ENCODE peak calls at places on chromosomes 1 and 21, in five cellular contexts. One of them, this sample, is unnamed.

GRCh38 chr1:44507490-44508396 is 102.7 kb downstream of the RNF220 start:
- DNase-seq in HCT116: no peak
- DNase-seq in dorsolateral prefrontal cortex: peak
- DNase-seq in foreskin fibroblast: no peak
- DNase-seq in WTC11: peak
- DNase-seq in this sample: no peak

GRCh38 chr1:8408151-8408839 is 90.4 kb downstream of the SLC45A1 start:
- DNase-seq in WTC11: no peak
- DNase-seq in foreskin fibroblast: peak
- DNase-seq in dorsolateral prefrontal cortex: no peak
- DNase-seq in HCT116: no peak
- DNase-seq in this sample: no peak

GRCh38 chr1:245621589-245621988 is 466.8 kb downstream of the KIF26B start:
- DNase-seq in foreskin fibroblast: no peak
- DNase-seq in WTC11: no peak
- DNase-seq in HCT116: no peak
- DNase-seq in dorsolateral prefrontal cortex: no peak
- DNase-seq in this sample: no peak

GRCh38 chr1:208029381-208030319 is 118.7 kb upstream of the CD34 start:
- DNase-seq in HCT116: no peak
- DNase-seq in foreskin fibroblast: peak
- DNase-seq in WTC11: no peak
- DNase-seq in dorsolateral prefrontal cortex: no peak
- DNase-seq in this sample: no peak

GRCh38 chr1:231487910-231488309 is 40.6 kb upstream of the TSNAX start:
- DNase-seq in foreskin fibroblast: no peak
- DNase-seq in WTC11: no peak
- DNase-seq in dorsolateral prefrontal cortex: no peak
- DNase-seq in HCT116: no peak
- DNase-seq in this sample: no peak

GRCh38 chr1:30600706-30601105 is 122.7 kb downstream of the MATN1 start:
- DNase-seq in foreskin fibroblast: no peak
- DNase-seq in WTC11: no peak
- DNase-seq in dorsolateral prefrontal cortex: no peak
- DNase-seq in HCT116: no peak
- DNase-seq in this sample: no peak

GRCh38 chr1:28613175-28613574 is 21.1 kb downstream of the RAB42 start:
- DNase-seq in dorsolateral prefrontal cortex: no peak
- DNase-seq in WTC11: no peak
- DNase-seq in HCT116: no peak
- DNase-seq in foreskin fibroblast: no peak
- DNase-seq in this sample: no peak

GRCh38 chr1:243713470-243714186 is 136.4 kb downstream of the AKT3 start:
- DNase-seq in WTC11: no peak
- DNase-seq in HCT116: no peak
- DNase-seq in foreskin fibroblast: peak
- DNase-seq in dorsolateral prefrontal cortex: no peak
- DNase-seq in this sample: no peak

GRCh38 chr1:46527474-46528296 is 23.8 kb downstream of the KNCN start:
- DNase-seq in dorsolateral prefrontal cortex: peak
- DNase-seq in HCT116: peak
- DNase-seq in foreskin fibroblast: peak
- DNase-seq in WTC11: peak
- DNase-seq in this sample: peak

GRCh38 chr1:150544204-150544603 is 5.0 kb upstream of the ADAMTSL4 start:
- DNase-seq in HCT116: no peak
- DNase-seq in WTC11: no peak
- DNase-seq in foreskin fibroblast: no peak
- DNase-seq in dorsolateral prefrontal cortex: no peak
- DNase-seq in this sample: no peak

GRCh38 chr1:203189951-203190352 is 3.4 kb upstream of the CHI3L1 start:
- DNase-seq in WTC11: no peak
- DNase-seq in dorsolateral prefrontal cortex: peak
- DNase-seq in HCT116: no peak
- DNase-seq in foreskin fibroblast: no peak
- DNase-seq in this sample: no peak

GRCh38 chr1:29227511-29227910 is 3.2 kb downstream of the MECR start:
- DNase-seq in dorsolateral prefrontal cortex: no peak
- DNase-seq in HCT116: no peak
- DNase-seq in foreskin fibroblast: no peak
- DNase-seq in WTC11: no peak
- DNase-seq in this sample: no peak

GRCh38 chr21:34345091-34345871 is 18.5 kb upstream of the KCNE2 start:
- DNase-seq in dorsolateral prefrontal cortex: no peak
- DNase-seq in WTC11: no peak
- DNase-seq in foreskin fibroblast: peak
- DNase-seq in HCT116: no peak
- DNase-seq in this sample: no peak

GRCh38 chr21:44434568-44434925 is 20.8 kb upstream of the LRRC3 start:
- DNase-seq in foreskin fibroblast: no peak
- DNase-seq in HCT116: no peak
- DNase-seq in dorsolateral prefrontal cortex: peak
- DNase-seq in WTC11: no peak
- DNase-seq in this sample: no peak

GRCh38 chr1:46289134-46289494 is 14.3 kb downstream of the LRRC41 start:
- DNase-seq in WTC11: no peak
- DNase-seq in foreskin fibroblast: no peak
- DNase-seq in HCT116: no peak
- DNase-seq in dorsolateral prefrontal cortex: no peak
- DNase-seq in this sample: no peak

GRCh38 chr21:33392586-33392985 is 10.6 kb upstream of the IFNGR2 start:
- DNase-seq in dorsolateral prefrontal cortex: no peak
- DNase-seq in foreskin fibroblast: no peak
- DNase-seq in WTC11: no peak
- DNase-seq in HCT116: no peak
- DNase-seq in this sample: no peak

GRCh38 chr1:235843458-235843857 is 23.2 kb downstream of the LYST start:
- DNase-seq in foreskin fibroblast: peak
- DNase-seq in WTC11: no peak
- DNase-seq in HCT116: peak
- DNase-seq in dorsolateral prefrontal cortex: no peak
- DNase-seq in this sample: peak

GRCh38 chr1:25629836-25630235 is 13.2 kb downstream of the MAN1C1 start:
- DNase-seq in HCT116: no peak
- DNase-seq in WTC11: no peak
- DNase-seq in dorsolateral prefrontal cortex: no peak
- DNase-seq in foreskin fibroblast: no peak
- DNase-seq in this sample: no peak

GRCh38 chr1:185412385-185413074 is 95.5 kb upstream of the IVNS1ABP start:
- DNase-seq in HCT116: no peak
- DNase-seq in foreskin fibroblast: no peak
- DNase-seq in WTC11: no peak
- DNase-seq in dorsolateral prefrontal cortex: no peak
- DNase-seq in this sample: no peak

GRCh38 chr1:106910798-106911197 is 145.7 kb upstream of the PRMT6 start:
- DNase-seq in dorsolateral prefrontal cortex: no peak
- DNase-seq in foreskin fibroblast: peak
- DNase-seq in WTC11: no peak
- DNase-seq in HCT116: no peak
- DNase-seq in this sample: no peak

GRCh38 chr1:209884665-209885117 is 53.3 kb upstream of the SYT14 start:
- DNase-seq in dorsolateral prefrontal cortex: no peak
- DNase-seq in HCT116: peak
- DNase-seq in WTC11: no peak
- DNase-seq in foreskin fibroblast: peak
- DNase-seq in this sample: peak

GRCh38 chr1:201634261-201634660 is 95.3 kb downstream of the NAV1 start:
- DNase-seq in WTC11: no peak
- DNase-seq in dorsolateral prefrontal cortex: no peak
- DNase-seq in foreskin fibroblast: peak
- DNase-seq in HCT116: no peak
- DNase-seq in this sample: no peak

GRCh38 chr1:220828211-220828553 is 41.5 kb downstream of the MTARC1 start:
- DNase-seq in dorsolateral prefrontal cortex: no peak
- DNase-seq in foreskin fibroblast: no peak
- DNase-seq in WTC11: no peak
- DNase-seq in HCT116: no peak
- DNase-seq in this sample: no peak

GRCh38 chr1:180912801-180913616 is at the start of gene KIAA1614:
- DNase-seq in dorsolateral prefrontal cortex: peak
- DNase-seq in WTC11: peak
- DNase-seq in foreskin fibroblast: peak
- DNase-seq in HCT116: no peak
- DNase-seq in this sample: no peak

GRCh38 chr21:46154155-46154954 is 1.0 kb downstream of the FTCD start:
- DNase-seq in WTC11: no peak
- DNase-seq in dorsolateral prefrontal cortex: peak
- DNase-seq in foreskin fibroblast: no peak
- DNase-seq in HCT116: no peak
- DNase-seq in this sample: no peak

GRCh38 chr1:20366076-20366765 is 75.5 kb downstream of the VWA5B1 start:
- DNase-seq in WTC11: peak
- DNase-seq in foreskin fibroblast: peak
- DNase-seq in dorsolateral prefrontal cortex: no peak
- DNase-seq in HCT116: no peak
- DNase-seq in this sample: no peak

GRCh38 chr1:202959276-202959620 is 1.1 kb upstream of the ADIPOR1 start:
- DNase-seq in HCT116: peak
- DNase-seq in WTC11: no peak
- DNase-seq in dorsolateral prefrontal cortex: no peak
- DNase-seq in foreskin fibroblast: peak
- DNase-seq in this sample: no peak

GRCh38 chr1:109113787-109114568 is at the start of gene ELAPOR1:
- DNase-seq in HCT116: no peak
- DNase-seq in dorsolateral prefrontal cortex: peak
- DNase-seq in WTC11: peak
- DNase-seq in foreskin fibroblast: peak
- DNase-seq in this sample: peak

GRCh38 chr1:185644531-185644930 is 89.7 kb upstream of the HMCN1 start:
- DNase-seq in dorsolateral prefrontal cortex: no peak
- DNase-seq in WTC11: no peak
- DNase-seq in HCT116: no peak
- DNase-seq in foreskin fibroblast: no peak
- DNase-seq in this sample: no peak

GRCh38 chr1:234932506-234932905 is 196.1 kb downstream of the TOMM20 start:
- DNase-seq in foreskin fibroblast: no peak
- DNase-seq in dorsolateral prefrontal cortex: no peak
- DNase-seq in WTC11: no peak
- DNase-seq in HCT116: no peak
- DNase-seq in this sample: no peak

GRCh38 chr21:46297311-46298082 is 11.4 kb downstream of the YBEY start:
- DNase-seq in dorsolateral prefrontal cortex: no peak
- DNase-seq in HCT116: no peak
- DNase-seq in foreskin fibroblast: peak
- DNase-seq in WTC11: peak
- DNase-seq in this sample: no peak

DNA sequence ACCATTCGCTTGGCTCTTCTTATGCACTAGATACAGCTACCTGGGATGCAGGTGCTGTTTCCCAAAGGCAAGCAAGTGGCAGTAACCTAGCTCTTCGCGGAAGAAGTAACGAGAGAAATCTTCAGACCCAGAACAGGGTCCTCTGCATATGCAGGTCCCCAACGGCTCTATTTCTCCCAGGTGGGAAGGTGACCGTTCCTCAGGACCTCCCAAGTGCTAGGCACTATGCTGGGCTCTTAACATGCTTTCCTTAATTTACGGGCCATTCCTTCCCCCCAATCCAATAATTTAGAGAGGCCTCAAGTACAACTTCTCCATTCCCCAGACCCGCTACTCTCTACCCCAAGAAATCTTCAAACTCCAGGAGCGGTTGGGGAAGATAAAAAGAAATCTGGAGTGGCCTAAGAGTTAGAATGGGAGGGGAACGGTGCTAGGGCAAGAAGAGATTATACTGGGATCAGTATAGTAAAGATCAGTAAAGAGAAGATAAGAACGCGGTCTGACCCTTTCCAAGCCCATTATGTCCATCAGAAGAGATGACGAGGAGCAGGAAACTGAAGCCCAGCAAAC is 410 bp downstream of the TXNDC12 start:
- DNase-seq in dorsolateral prefrontal cortex: no peak
- DNase-seq in foreskin fibroblast: no peak
- DNase-seq in HCT116: no peak
- DNase-seq in WTC11: no peak
- DNase-seq in this sample: no peak
- TF ChIP-seq CTCF in dorsolateral prefrontal cortex: no peak
- TF ChIP-seq CTCF in foreskin fibroblast: no peak
- TF ChIP-seq CTCF in HCT116: no peak
- TF ChIP-seq CTCF in WTC11: no peak
- TF ChIP-seq CTCF in this sample: no peak

GRCh38 chr1:81808760-81809159 is 8.0 kb downstream of the ADGRL2 start:
- DNase-seq in WTC11: no peak
- DNase-seq in dorsolateral prefrontal cortex: no peak
- DNase-seq in foreskin fibroblast: peak
- DNase-seq in HCT116: no peak
- DNase-seq in this sample: no peak
- TF ChIP-seq CTCF in WTC11: no peak
- TF ChIP-seq CTCF in dorsolateral prefrontal cortex: no peak
- TF ChIP-seq CTCF in foreskin fibroblast: no peak
- TF ChIP-seq CTCF in HCT116: peak
- TF ChIP-seq CTCF in this sample: no peak

GRCh38 chr1:240768979-240769378 is 157.0 kb upstream of the GREM2 start:
- DNase-seq in foreskin fibroblast: no peak
- DNase-seq in HCT116: no peak
- DNase-seq in WTC11: no peak
- DNase-seq in dorsolateral prefrontal cortex: no peak
- DNase-seq in this sample: no peak
- TF ChIP-seq CTCF in foreskin fibroblast: no peak
- TF ChIP-seq CTCF in HCT116: no peak
- TF ChIP-seq CTCF in WTC11: no peak
- TF ChIP-seq CTCF in dorsolateral prefrontal cortex: no peak
- TF ChIP-seq CTCF in this sample: no peak

GRCh38 chr1:6785721-6786505 is 659 bp downstream of the CAMTA1 start:
- DNase-seq in WTC11: peak
- DNase-seq in HCT116: no peak
- DNase-seq in foreskin fibroblast: peak
- DNase-seq in dorsolateral prefrontal cortex: peak
- DNase-seq in this sample: peak

GRCh38 chr1:6784560-6785317 is 515 bp upstream of the CAMTA1 start:
- DNase-seq in HCT116: peak
- DNase-seq in dorsolateral prefrontal cortex: peak
- DNase-seq in foreskin fibroblast: peak
- DNase-seq in WTC11: peak
- DNase-seq in this sample: peak

GRCh38 chr1:6783956-6784559 is 1.2 kb upstream of the CAMTA1 start:
- DNase-seq in WTC11: no peak
- DNase-seq in dorsolateral prefrontal cortex: no peak
- DNase-seq in HCT116: no peak
- DNase-seq in foreskin fibroblast: no peak
- DNase-seq in this sample: no peak

GRCh38 chr1:6783221-6783620 is 2.0 kb upstream of the CAMTA1 start:
- DNase-seq in foreskin fibroblast: no peak
- DNase-seq in WTC11: no peak
- DNase-seq in HCT116: no peak
- DNase-seq in dorsolateral prefrontal cortex: no peak
- DNase-seq in this sample: no peak

DNA sequence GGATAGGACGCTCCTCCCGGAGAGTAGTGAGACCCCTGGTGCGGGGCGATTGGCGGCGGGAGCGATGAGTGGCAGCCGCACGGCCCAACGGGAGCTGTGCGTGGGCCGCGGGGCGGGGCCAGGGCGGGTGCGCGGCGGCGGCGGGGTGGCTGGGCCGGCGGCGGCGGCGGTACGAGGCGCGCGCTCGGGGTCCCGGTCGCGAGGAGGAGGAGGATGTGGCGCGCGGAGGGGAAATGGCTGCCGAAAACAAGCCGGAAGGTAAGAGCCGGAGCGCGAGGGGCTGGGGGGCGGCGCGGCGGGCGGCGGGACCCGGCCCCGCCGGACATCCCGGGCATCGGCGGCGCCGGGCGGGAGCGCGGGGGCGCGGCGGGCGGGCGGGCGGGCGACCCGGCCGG is at the start of gene CAMTA1:
- DNase-seq in WTC11: no peak
- DNase-seq in HCT116: no peak
- DNase-seq in foreskin fibroblast: no peak
- DNase-seq in dorsolateral prefrontal cortex: no peak
- DNase-seq in this sample: no peak
- TF ChIP-seq CTCF in WTC11: no peak
- TF ChIP-seq CTCF in HCT116: no peak
- TF ChIP-seq CTCF in foreskin fibroblast: no peak
- TF ChIP-seq CTCF in dorsolateral prefrontal cortex: no peak
- TF ChIP-seq CTCF in this sample: no peak